ENCODE peak calls at places on chromosomes 12 and 14, in four cellular contexts. P, V, W and B are unnamed samples.

GRCh38 chr12:114769634-114770033 is 85.7 kb upstream of the TBX3 start:
- DNase-seq in P (no peak), V (no peak), W (no peak), B (peak)

GRCh38 chr14:58637391-58638230 is at the start of gene DACT1:
- DNase-seq in P (peak), V (peak), W (peak), B (peak)

GRCh38 chr14:28751467-28752058 is 15.0 kb upstream of the FOXG1 start:
- DNase-seq in P (peak), V (peak), W (peak), B (peak)

GRCh38 chr12:49616533-49617219 is 6.7 kb upstream of the PRPF40B start:
- DNase-seq in P (no peak), V (no peak), W (peak), B (no peak)

GRCh38 chr14:64388533-64389243 is 535 bp downstream of the MTHFD1 start:
- DNase-seq in P (peak), V (no peak), W (peak), B (peak)

GRCh38 chr14:50830932-50831703 is at the start of gene NIN:
- DNase-seq in P (peak), V (peak), W (peak), B (peak)

GRCh38 chr14:104290058-104290667 is 151.8 kb downstream of the KIF26A start:
- DNase-seq in P (no peak), V (no peak), W (no peak), B (no peak)

GRCh38 chr12:93134893-93135285 is 205.8 kb upstream of the EEA1 start:
- DNase-seq in P (no peak), V (no peak), W (no peak), B (no peak)

GRCh38 chr14:105060751-105061427 is 4.3 kb downstream of the GPR132 start:
- DNase-seq in P (no peak), V (peak), W (no peak), B (no peak)

GRCh38 chr12:14263742-14264141 is 101.7 kb upstream of the ATF7IP start:
- DNase-seq in P (no peak), V (no peak), W (no peak), B (no peak)

GRCh38 chr14:104927901-104928300 is 3.2 kb downstream of the PLD4 start:
- DNase-seq in P (no peak), V (no peak), W (no peak), B (no peak)

GRCh38 chr12:127957001-127957660 is 309.8 kb upstream of the TMEM132C start:
- DNase-seq in P (no peak), V (no peak), W (no peak), B (no peak)

GRCh38 chr14:65846469-65846868 is 433.9 kb downstream of the FUT8 start:
- DNase-seq in P (no peak), V (peak), W (no peak), B (no peak)

GRCh38 chr14:88208858-88209257 is 114.2 kb downstream of the KCNK10 start:
- DNase-seq in P (no peak), V (no peak), W (no peak), B (no peak)